ENCODE peak calls at places on chromosomes 4 and X, in six cellular contexts. One of them, this sample, is unnamed.

GRCh38 chrX:13716905-13717304 is 17.5 kb downstream of the TRAPPC2 start:
- ATAC-seq in heart left ventricle: no peak
- ATAC-seq in right lobe of liver: no peak
- ATAC-seq in A549: no peak
- ATAC-seq in body of pancreas: no peak
- ATAC-seq in K562: no peak
- ATAC-seq in this sample: no peak

GRCh38 chrX:47278684-47279083 is 45.9 kb downstream of the USP11 start:
- ATAC-seq in K562: no peak
- ATAC-seq in body of pancreas: no peak
- ATAC-seq in A549: no peak
- ATAC-seq in right lobe of liver: no peak
- ATAC-seq in heart left ventricle: no peak
- ATAC-seq in this sample: no peak

GRCh38 chr4:52057196-52057595 is 6.1 kb downstream of the SPATA18 start:
- ATAC-seq in K562: no peak
- ATAC-seq in heart left ventricle: no peak
- ATAC-seq in body of pancreas: no peak
- ATAC-seq in right lobe of liver: no peak
- ATAC-seq in A549: no peak
- ATAC-seq in this sample: no peak

GRCh38 chr4:102466298-102466697 is 34.9 kb upstream of the NFKB1 start:
- ATAC-seq in K562: no peak
- ATAC-seq in A549: no peak
- ATAC-seq in body of pancreas: no peak
- ATAC-seq in right lobe of liver: no peak
- ATAC-seq in heart left ventricle: no peak
- ATAC-seq in this sample: no peak

GRCh38 chrX:3435057-3435456 is 88.6 kb upstream of the MXRA5 start:
- ATAC-seq in right lobe of liver: no peak
- ATAC-seq in body of pancreas: no peak
- ATAC-seq in A549: no peak
- ATAC-seq in heart left ventricle: no peak
- ATAC-seq in K562: no peak
- ATAC-seq in this sample: no peak

GRCh38 chrX:31423575-31424284 is 351.9 kb upstream of the FTHL17 start:
- ATAC-seq in A549: no peak
- ATAC-seq in right lobe of liver: peak
- ATAC-seq in heart left ventricle: no peak
- ATAC-seq in body of pancreas: no peak
- ATAC-seq in K562: peak
- ATAC-seq in this sample: no peak

GRCh38 chr4:1511441-1512041 is 105.3 kb upstream of the NKX1-1 start:
- ATAC-seq in K562: peak
- ATAC-seq in right lobe of liver: peak
- ATAC-seq in body of pancreas: no peak
- ATAC-seq in A549: peak
- ATAC-seq in heart left ventricle: peak
- ATAC-seq in this sample: peak

GRCh38 chrX:136219893-136220292 is 31.3 kb downstream of the MAP7D3 start:
- ATAC-seq in A549: no peak
- ATAC-seq in right lobe of liver: no peak
- ATAC-seq in body of pancreas: no peak
- ATAC-seq in K562: no peak
- ATAC-seq in heart left ventricle: no peak
- ATAC-seq in this sample: no peak

GRCh38 chrX:12997898-12998687 is 23.2 kb downstream of the TMSB4X start:
- ATAC-seq in K562: no peak
- ATAC-seq in heart left ventricle: no peak
- ATAC-seq in body of pancreas: peak
- ATAC-seq in A549: peak
- ATAC-seq in right lobe of liver: peak
- ATAC-seq in this sample: no peak

GRCh38 chr4:13953083-13953482 is 325.6 kb upstream of the BOD1L1 start:
- ATAC-seq in right lobe of liver: no peak
- ATAC-seq in A549: no peak
- ATAC-seq in K562: no peak
- ATAC-seq in heart left ventricle: no peak
- ATAC-seq in body of pancreas: no peak
- ATAC-seq in this sample: no peak

GRCh38 chr4:74540193-74540592 is 95.3 kb downstream of the AREG start:
- ATAC-seq in heart left ventricle: no peak
- ATAC-seq in K562: no peak
- ATAC-seq in A549: no peak
- ATAC-seq in body of pancreas: no peak
- ATAC-seq in right lobe of liver: no peak
- ATAC-seq in this sample: no peak

GRCh38 chr4:183636923-183637322 is 22.1 kb downstream of the RWDD4 start:
- ATAC-seq in right lobe of liver: peak
- ATAC-seq in A549: peak
- ATAC-seq in K562: no peak
- ATAC-seq in heart left ventricle: peak
- ATAC-seq in body of pancreas: peak
- ATAC-seq in this sample: no peak

GRCh38 chr4:104756837-104757236 is 262.1 kb upstream of the CXXC4 start:
- ATAC-seq in A549: no peak
- ATAC-seq in right lobe of liver: no peak
- ATAC-seq in body of pancreas: no peak
- ATAC-seq in heart left ventricle: no peak
- ATAC-seq in K562: no peak
- ATAC-seq in this sample: no peak

GRCh38 chr4:97153042-97153441 is 990.2 kb downstream of the STPG2 start:
- ATAC-seq in K562: no peak
- ATAC-seq in body of pancreas: no peak
- ATAC-seq in right lobe of liver: no peak
- ATAC-seq in heart left ventricle: no peak
- ATAC-seq in A549: no peak
- ATAC-seq in this sample: no peak
- TF ChIP-seq CTCF in K562: no peak
- TF ChIP-seq CTCF in body of pancreas: peak
- TF ChIP-seq CTCF in right lobe of liver: peak
- TF ChIP-seq CTCF in heart left ventricle: no peak
- TF ChIP-seq CTCF in A549: no peak
- TF ChIP-seq CTCF in this sample: no peak

GRCh38 chr4:169268951-169269781 is 1.6 kb downstream of the SH3RF1 start:
- ATAC-seq in K562: no peak
- ATAC-seq in right lobe of liver: no peak
- ATAC-seq in heart left ventricle: no peak
- ATAC-seq in body of pancreas: no peak
- ATAC-seq in A549: peak
- ATAC-seq in this sample: no peak

GRCh38 chr4:169266081-169266480 is 4.7 kb downstream of the SH3RF1 start:
- ATAC-seq in A549: no peak
- ATAC-seq in body of pancreas: no peak
- ATAC-seq in K562: no peak
- ATAC-seq in heart left ventricle: no peak
- ATAC-seq in right lobe of liver: no peak
- ATAC-seq in this sample: no peak

GRCh38 chr4:169263791-169264392 is 6.9 kb downstream of the SH3RF1 start:
- ATAC-seq in right lobe of liver: no peak
- ATAC-seq in body of pancreas: peak
- ATAC-seq in heart left ventricle: peak
- ATAC-seq in A549: no peak
- ATAC-seq in K562: no peak
- ATAC-seq in this sample: no peak

GRCh38 chr4:169266661-169267060 is 4.1 kb downstream of the SH3RF1 start:
- ATAC-seq in heart left ventricle: no peak
- ATAC-seq in A549: no peak
- ATAC-seq in right lobe of liver: no peak
- ATAC-seq in K562: no peak
- ATAC-seq in body of pancreas: no peak
- ATAC-seq in this sample: no peak

DNA sequence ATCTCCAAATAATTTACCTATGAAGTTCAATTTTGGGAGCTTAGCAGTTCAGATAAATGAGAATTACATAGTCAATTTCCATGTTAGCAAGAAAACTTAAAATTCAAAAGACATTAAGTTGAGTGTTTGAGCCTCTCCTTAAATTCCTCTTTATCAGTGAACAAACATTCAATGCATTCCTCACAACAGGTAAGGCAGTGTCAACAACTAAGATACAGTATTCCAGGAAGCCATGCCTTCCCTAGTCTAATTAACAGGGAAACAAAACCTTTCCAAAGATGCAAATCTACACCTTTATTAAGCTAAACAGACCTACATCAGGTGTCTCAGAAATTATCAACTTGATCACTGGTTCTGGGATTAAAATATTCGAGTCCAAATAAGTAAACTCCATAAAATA is 3.7 kb downstream of the SH3RF1 start:
- ATAC-seq in heart left ventricle: no peak
- ATAC-seq in right lobe of liver: no peak
- ATAC-seq in body of pancreas: no peak
- ATAC-seq in K562: no peak
- ATAC-seq in A549: no peak
- ATAC-seq in this sample: no peak
- H3K4me3 ChIP-seq in heart left ventricle: peak
- H3K4me3 ChIP-seq in right lobe of liver: no peak
- H3K4me3 ChIP-seq in body of pancreas: no peak
- H3K4me3 ChIP-seq in K562: no peak
- H3K4me3 ChIP-seq in A549: peak
- H3K4me3 ChIP-seq in this sample: no peak

GRCh38 chr4:17577660-17578481 is 873 bp downstream of the LAP3 start:
- ATAC-seq in right lobe of liver: peak
- ATAC-seq in body of pancreas: peak
- ATAC-seq in heart left ventricle: peak
- ATAC-seq in K562: peak
- ATAC-seq in A549: peak
- ATAC-seq in this sample: peak
- TF ChIP-seq POLR2A in right lobe of liver: no peak
- TF ChIP-seq POLR2A in body of pancreas: no peak
- TF ChIP-seq POLR2A in heart left ventricle: no peak
- TF ChIP-seq POLR2A in K562: no peak
- TF ChIP-seq POLR2A in A549: no peak
- TF ChIP-seq POLR2A in this sample: no peak

GRCh38 chr4:33722254-33722653 is 2522.1 kb downstream of the ARAP2 start:
- ATAC-seq in right lobe of liver: no peak
- ATAC-seq in K562: no peak
- ATAC-seq in A549: no peak
- ATAC-seq in body of pancreas: peak
- ATAC-seq in heart left ventricle: no peak
- ATAC-seq in this sample: peak
- TF ChIP-seq CTCF in right lobe of liver: no peak
- TF ChIP-seq CTCF in K562: no peak
- TF ChIP-seq CTCF in A549: no peak
- TF ChIP-seq CTCF in body of pancreas: no peak
- TF ChIP-seq CTCF in heart left ventricle: no peak
- TF ChIP-seq CTCF in this sample: no peak

GRCh38 chr4:148051403-148051802 is 319.5 kb downstream of the ARHGAP10 start:
- ATAC-seq in heart left ventricle: no peak
- ATAC-seq in K562: no peak
- ATAC-seq in right lobe of liver: no peak
- ATAC-seq in body of pancreas: no peak
- ATAC-seq in A549: no peak
- ATAC-seq in this sample: no peak
- H3K4me3 ChIP-seq in heart left ventricle: no peak
- H3K4me3 ChIP-seq in K562: no peak
- H3K4me3 ChIP-seq in right lobe of liver: no peak
- H3K4me3 ChIP-seq in body of pancreas: no peak
- H3K4me3 ChIP-seq in A549: no peak
- H3K4me3 ChIP-seq in this sample: no peak

DNA sequence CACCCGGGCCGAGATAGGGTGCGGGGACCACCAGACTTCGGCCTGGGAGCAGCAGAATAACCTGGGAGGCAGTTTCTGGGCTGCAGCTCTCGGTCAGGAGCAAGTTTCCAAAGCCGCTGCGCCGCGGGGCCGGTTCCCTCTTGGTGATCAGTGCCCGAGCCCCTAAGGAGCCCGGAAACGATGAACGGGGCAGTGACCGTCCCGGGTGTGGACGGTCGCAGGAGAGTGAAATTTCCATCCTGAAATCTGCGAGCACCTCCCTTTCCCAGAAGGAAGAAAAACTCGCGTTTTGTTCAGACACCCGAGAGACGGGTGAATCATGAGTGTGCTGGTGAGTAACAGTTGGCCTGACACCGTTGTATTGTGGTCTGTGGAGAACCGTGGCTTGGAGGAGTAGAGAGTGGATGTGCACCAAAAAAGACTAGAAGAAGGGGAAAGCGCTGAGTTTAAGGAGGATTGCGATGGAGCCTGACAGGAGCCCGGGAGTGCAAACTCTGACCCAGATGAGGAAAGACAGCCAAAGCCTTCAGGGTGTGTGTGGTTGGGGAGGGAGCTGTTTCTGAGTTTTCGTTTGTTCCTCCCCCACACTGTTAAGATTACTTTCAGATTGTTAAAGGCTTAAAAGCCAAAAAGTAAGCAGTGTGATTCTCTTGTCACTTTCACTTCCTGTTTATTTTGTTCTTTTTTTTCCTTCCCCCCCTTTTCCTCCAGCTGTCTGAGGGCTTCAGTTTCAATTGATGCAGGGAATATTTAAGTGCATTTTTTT is 824 bp downstream of the MCUB start:
- ATAC-seq in A549: peak
- ATAC-seq in K562: peak
- ATAC-seq in body of pancreas: peak
- ATAC-seq in heart left ventricle: peak
- ATAC-seq in right lobe of liver: peak
- ATAC-seq in this sample: peak
- TF ChIP-seq POLR2A in A549: no peak
- TF ChIP-seq POLR2A in K562: no peak
- TF ChIP-seq POLR2A in body of pancreas: peak
- TF ChIP-seq POLR2A in heart left ventricle: no peak
- TF ChIP-seq POLR2A in right lobe of liver: no peak
- TF ChIP-seq POLR2A in this sample: no peak

GRCh38 chr4:189940178-189941004 is at the start of gene FRG1:
- ATAC-seq in body of pancreas: peak
- ATAC-seq in K562: peak
- ATAC-seq in A549: peak
- ATAC-seq in right lobe of liver: peak
- ATAC-seq in heart left ventricle: peak
- ATAC-seq in this sample: peak
- TF ChIP-seq CTCF in body of pancreas: peak
- TF ChIP-seq CTCF in K562: peak
- TF ChIP-seq CTCF in A549: peak
- TF ChIP-seq CTCF in right lobe of liver: peak
- TF ChIP-seq CTCF in heart left ventricle: peak
- TF ChIP-seq CTCF in this sample: peak

DNA sequence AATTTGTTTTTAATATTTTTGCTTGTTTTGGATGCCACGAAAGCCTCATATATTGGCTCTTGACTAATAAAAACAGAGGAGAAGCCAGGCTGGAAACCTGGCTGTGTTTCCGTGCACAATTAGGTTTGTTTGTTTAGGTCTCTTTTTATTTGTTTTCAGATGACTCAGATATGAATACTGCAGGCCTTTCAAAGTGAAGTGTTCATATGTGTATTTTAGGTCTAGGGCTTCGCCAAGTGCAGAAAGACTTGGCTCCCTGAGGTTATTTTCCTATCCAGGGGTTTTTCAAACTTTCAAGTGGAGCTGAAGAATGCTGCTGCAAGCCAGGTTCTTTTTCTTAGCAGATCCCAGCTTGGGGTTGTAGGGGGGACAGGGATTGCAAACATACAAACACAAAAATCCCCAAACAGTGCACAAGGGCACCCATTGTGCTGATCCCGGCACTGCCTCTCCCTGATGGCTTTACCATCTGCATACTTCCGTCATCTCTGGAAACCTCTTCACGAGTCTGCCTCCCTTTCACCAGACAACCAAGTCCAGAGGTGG is 108.4 kb downstream of the SMIM20 start:
- ATAC-seq in K562: no peak
- ATAC-seq in A549: peak
- ATAC-seq in body of pancreas: peak
- ATAC-seq in right lobe of liver: peak
- ATAC-seq in heart left ventricle: peak
- ATAC-seq in this sample: peak
- H3K4me3 ChIP-seq in K562: no peak
- H3K4me3 ChIP-seq in A549: peak
- H3K4me3 ChIP-seq in body of pancreas: no peak
- H3K4me3 ChIP-seq in right lobe of liver: no peak
- H3K4me3 ChIP-seq in heart left ventricle: no peak
- H3K4me3 ChIP-seq in this sample: no peak